ENCODE peak calls at places on chromosomes 3 and 15, in ten cellular contexts. One of them, this sample, is unnamed.

GRCh38 chr3:162525052-162525451 is 1028.4 kb downstream of the OTOL1 start:
- DNase-seq in stomach: no peak
- DNase-seq in adrenal gland: no peak
- DNase-seq in H9: no peak
- DNase-seq in heart right ventricle: no peak
- DNase-seq in AG04450: peak; percentile 70
- DNase-seq in GM12878: no peak
- DNase-seq in RWPE1: peak; percentile 1
- DNase-seq in CD4-positive, CD25-positive, alpha-beta regulatory T cell: no peak
- DNase-seq in A549: no peak
- DNase-seq in this sample: peak; percentile 8

GRCh38 chr3:186180891-186181471 is 72.1 kb upstream of the ETV5 start:
- DNase-seq in heart right ventricle: no peak
- DNase-seq in adrenal gland: no peak
- DNase-seq in CD4-positive, CD25-positive, alpha-beta regulatory T cell: no peak
- DNase-seq in GM12878: no peak
- DNase-seq in AG04450: no peak
- DNase-seq in A549: no peak
- DNase-seq in RWPE1: no peak
- DNase-seq in stomach: no peak
- DNase-seq in H9: peak; percentile 15
- DNase-seq in this sample: no peak

GRCh38 chr3:184584001-184584891 is 22.7 kb downstream of the EPHB3 start:
- DNase-seq in heart right ventricle: no peak
- DNase-seq in AG04450: no peak
- DNase-seq in A549: no peak
- DNase-seq in CD4-positive, CD25-positive, alpha-beta regulatory T cell: no peak
- DNase-seq in GM12878: no peak
- DNase-seq in stomach: no peak
- DNase-seq in adrenal gland: no peak
- DNase-seq in RWPE1: no peak
- DNase-seq in H9: peak; percentile 69
- DNase-seq in this sample: no peak

GRCh38 chr15:77282333-77282732 is 137.6 kb downstream of the PEAK1 start:
- DNase-seq in H9: peak; percentile 31
- DNase-seq in AG04450: peak; percentile 41
- DNase-seq in CD4-positive, CD25-positive, alpha-beta regulatory T cell: no peak
- DNase-seq in GM12878: no peak
- DNase-seq in RWPE1: no peak
- DNase-seq in A549: peak; percentile 50
- DNase-seq in adrenal gland: peak; percentile 40
- DNase-seq in stomach: no peak
- DNase-seq in heart right ventricle: no peak
- DNase-seq in this sample: no peak

GRCh38 chr3:32959370-32959769 is 7.9 kb downstream of the CCR4 start:
- DNase-seq in H9: peak; percentile 57
- DNase-seq in stomach: no peak
- DNase-seq in heart right ventricle: no peak
- DNase-seq in CD4-positive, CD25-positive, alpha-beta regulatory T cell: no peak
- DNase-seq in AG04450: no peak
- DNase-seq in RWPE1: no peak
- DNase-seq in A549: no peak
- DNase-seq in GM12878: no peak
- DNase-seq in adrenal gland: no peak
- DNase-seq in this sample: no peak

GRCh38 chr3:133474251-133474801 is 74.5 kb downstream of the BFSP2 start:
- DNase-seq in adrenal gland: no peak
- DNase-seq in heart right ventricle: peak; percentile 57
- DNase-seq in stomach: no peak
- DNase-seq in AG04450: peak; percentile 83
- DNase-seq in H9: no peak
- DNase-seq in A549: no peak
- DNase-seq in CD4-positive, CD25-positive, alpha-beta regulatory T cell: no peak
- DNase-seq in GM12878: no peak
- DNase-seq in RWPE1: no peak
- DNase-seq in this sample: no peak

GRCh38 chr15:86773766-86774165 is 694.1 kb downstream of the AGBL1 start:
- DNase-seq in adrenal gland: no peak
- DNase-seq in GM12878: no peak
- DNase-seq in RWPE1: no peak
- DNase-seq in H9: no peak
- DNase-seq in heart right ventricle: no peak
- DNase-seq in stomach: no peak
- DNase-seq in CD4-positive, CD25-positive, alpha-beta regulatory T cell: no peak
- DNase-seq in AG04450: no peak
- DNase-seq in A549: no peak
- DNase-seq in this sample: no peak

GRCh38 chr3:71018794-71019193 is 564.7 kb downstream of the FOXP1 start:
- DNase-seq in A549: no peak
- DNase-seq in stomach: no peak
- DNase-seq in H9: no peak
- DNase-seq in RWPE1: no peak
- DNase-seq in GM12878: no peak
- DNase-seq in heart right ventricle: no peak
- DNase-seq in adrenal gland: no peak
- DNase-seq in AG04450: no peak
- DNase-seq in CD4-positive, CD25-positive, alpha-beta regulatory T cell: no peak
- DNase-seq in this sample: no peak

GRCh38 chr3:63809607-63810006 is 9.5 kb upstream of the C3orf49 start:
- DNase-seq in GM12878: no peak
- DNase-seq in heart right ventricle: no peak
- DNase-seq in RWPE1: peak; percentile 57
- DNase-seq in AG04450: no peak
- DNase-seq in H9: no peak
- DNase-seq in adrenal gland: no peak
- DNase-seq in A549: no peak
- DNase-seq in CD4-positive, CD25-positive, alpha-beta regulatory T cell: no peak
- DNase-seq in stomach: no peak
- DNase-seq in this sample: no peak

GRCh38 chr3:58217209-58217811 is 6.5 kb upstream of the DNASE1L3 start:
- DNase-seq in heart right ventricle: peak; percentile 62
- DNase-seq in AG04450: no peak
- DNase-seq in GM12878: no peak
- DNase-seq in CD4-positive, CD25-positive, alpha-beta regulatory T cell: peak; percentile 38
- DNase-seq in A549: peak; percentile 92
- DNase-seq in RWPE1: peak; percentile 72
- DNase-seq in H9: peak; percentile 89
- DNase-seq in stomach: peak; percentile 77
- DNase-seq in adrenal gland: peak; percentile 72
- DNase-seq in this sample: peak; percentile 73

GRCh38 chr3:193140381-193140780 is 100.6 kb upstream of the PLAAT1 start:
- DNase-seq in stomach: no peak
- DNase-seq in adrenal gland: no peak
- DNase-seq in RWPE1: no peak
- DNase-seq in H9: no peak
- DNase-seq in CD4-positive, CD25-positive, alpha-beta regulatory T cell: no peak
- DNase-seq in AG04450: no peak
- DNase-seq in A549: no peak
- DNase-seq in GM12878: no peak
- DNase-seq in heart right ventricle: no peak
- DNase-seq in this sample: no peak

GRCh38 chr3:18725668-18726407 is 300.7 kb upstream of the SATB1 start:
- DNase-seq in AG04450: no peak
- DNase-seq in RWPE1: no peak
- DNase-seq in GM12878: no peak
- DNase-seq in A549: no peak
- DNase-seq in H9: no peak
- DNase-seq in stomach: no peak
- DNase-seq in CD4-positive, CD25-positive, alpha-beta regulatory T cell: no peak
- DNase-seq in adrenal gland: no peak
- DNase-seq in heart right ventricle: no peak
- DNase-seq in this sample: no peak

GRCh38 chr15:99432271-99433025 is 133.3 kb upstream of the MEF2A start:
- DNase-seq in adrenal gland: no peak
- DNase-seq in GM12878: no peak
- DNase-seq in CD4-positive, CD25-positive, alpha-beta regulatory T cell: no peak
- DNase-seq in AG04450: no peak
- DNase-seq in A549: no peak
- DNase-seq in heart right ventricle: no peak
- DNase-seq in H9: no peak
- DNase-seq in RWPE1: no peak
- DNase-seq in stomach: no peak
- DNase-seq in this sample: peak; percentile 7

GRCh38 chr3:128486692-128487537 is 6.1 kb downstream of the GATA2 start:
- DNase-seq in CD4-positive, CD25-positive, alpha-beta regulatory T cell: no peak
- DNase-seq in RWPE1: no peak
- DNase-seq in stomach: no peak
- DNase-seq in adrenal gland: no peak
- DNase-seq in A549: peak; percentile 22
- DNase-seq in AG04450: no peak
- DNase-seq in heart right ventricle: no peak
- DNase-seq in GM12878: no peak
- DNase-seq in H9: peak; percentile 61
- DNase-seq in this sample: no peak

GRCh38 chr15:57529748-57530147 is 62.0 kb upstream of the MYZAP start:
- DNase-seq in CD4-positive, CD25-positive, alpha-beta regulatory T cell: no peak
- DNase-seq in heart right ventricle: no peak
- DNase-seq in adrenal gland: no peak
- DNase-seq in AG04450: no peak
- DNase-seq in GM12878: no peak
- DNase-seq in RWPE1: no peak
- DNase-seq in stomach: no peak
- DNase-seq in H9: no peak
- DNase-seq in A549: no peak
- DNase-seq in this sample: no peak
- H3K27ac ChIP-seq in CD4-positive, CD25-positive, alpha-beta regulatory T cell: no peak overlapping the region
- H3K27ac ChIP-seq in heart right ventricle: no peak overlapping the region
- H3K27ac ChIP-seq in adrenal gland: no peak overlapping the region
- H3K27ac ChIP-seq in AG04450: no peak overlapping the region
- H3K27ac ChIP-seq in GM12878: no peak overlapping the region
- H3K27ac ChIP-seq in RWPE1: no peak overlapping the region
- H3K27ac ChIP-seq in stomach: no peak overlapping the region
- H3K27ac ChIP-seq in H9: no peak overlapping the region
- H3K27ac ChIP-seq in A549: no peak overlapping the region
- H3K27ac ChIP-seq in this sample: no peak overlapping the region

GRCh38 chr3:72800869-72801268 is 47.4 kb downstream of the SHQ1 start:
- DNase-seq in adrenal gland: no peak
- DNase-seq in A549: no peak
- DNase-seq in GM12878: no peak
- DNase-seq in heart right ventricle: no peak
- DNase-seq in stomach: no peak
- DNase-seq in CD4-positive, CD25-positive, alpha-beta regulatory T cell: no peak
- DNase-seq in H9: no peak
- DNase-seq in AG04450: no peak
- DNase-seq in RWPE1: no peak
- DNase-seq in this sample: no peak
- H3K27ac ChIP-seq in adrenal gland: no peak overlapping the region
- H3K27ac ChIP-seq in A549: no peak overlapping the region
- H3K27ac ChIP-seq in GM12878: no peak overlapping the region
- H3K27ac ChIP-seq in heart right ventricle: no peak overlapping the region
- H3K27ac ChIP-seq in stomach: no peak overlapping the region
- H3K27ac ChIP-seq in CD4-positive, CD25-positive, alpha-beta regulatory T cell: no peak overlapping the region
- H3K27ac ChIP-seq in H9: no peak overlapping the region
- H3K27ac ChIP-seq in AG04450: no peak overlapping the region
- H3K27ac ChIP-seq in RWPE1: no peak overlapping the region
- H3K27ac ChIP-seq in this sample: no peak overlapping the region

DNA sequence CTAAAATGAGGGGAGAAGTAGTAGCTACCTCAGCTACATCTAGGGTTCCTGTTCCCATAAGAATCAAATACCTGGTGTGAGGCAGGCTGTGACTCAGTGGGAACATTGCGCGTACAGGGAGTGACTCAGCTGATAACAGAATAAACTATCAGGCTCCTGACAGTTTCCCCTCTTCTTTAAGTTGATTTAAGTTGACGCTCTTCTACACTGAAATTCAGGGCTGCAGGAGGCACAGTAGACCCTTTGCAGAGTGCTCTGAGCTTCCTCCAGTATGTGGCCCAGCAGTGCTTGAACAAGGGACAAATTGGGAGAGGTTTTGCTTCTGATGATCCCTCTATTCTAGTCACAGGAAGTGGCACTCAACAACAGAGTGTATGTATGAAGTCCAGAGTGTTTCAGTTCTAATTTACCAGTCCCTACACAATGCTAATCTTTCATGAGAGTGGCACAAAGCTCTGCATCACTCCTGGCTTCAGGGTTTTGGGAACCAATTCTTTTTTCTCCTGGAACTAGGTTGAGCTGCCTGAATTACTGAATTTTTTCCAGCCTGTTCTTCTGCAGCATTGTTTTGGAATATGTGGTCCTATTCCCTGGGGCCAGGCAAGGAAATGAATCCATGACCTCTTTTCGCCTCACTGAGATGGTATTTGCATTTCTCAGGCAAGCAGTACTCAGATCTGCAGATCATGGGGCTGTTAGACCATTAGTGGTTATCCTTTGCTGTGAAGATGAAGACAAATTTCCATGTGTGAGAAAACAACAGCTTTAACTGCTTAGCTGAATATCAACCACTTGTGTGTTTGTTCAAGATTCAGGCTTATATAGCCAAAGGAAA is 25.5 kb upstream of the GPR171 start:
- DNase-seq in RWPE1: peak; percentile 68
- DNase-seq in adrenal gland: peak; percentile 29
- DNase-seq in A549: peak; percentile 33
- DNase-seq in AG04450: peak; percentile 43
- DNase-seq in GM12878: no peak
- DNase-seq in stomach: peak; percentile 28
- DNase-seq in H9: no peak
- DNase-seq in heart right ventricle: no peak
- DNase-seq in CD4-positive, CD25-positive, alpha-beta regulatory T cell: no peak
- DNase-seq in this sample: no peak
- H3K27ac ChIP-seq in RWPE1: no peak overlapping the region
- H3K27ac ChIP-seq in adrenal gland: no peak overlapping the region
- H3K27ac ChIP-seq in A549: peak overlapping the region; percentile 52
- H3K27ac ChIP-seq in AG04450: peak overlapping the region; percentile 73
- H3K27ac ChIP-seq in GM12878: no peak overlapping the region
- H3K27ac ChIP-seq in stomach: peak overlapping the region; percentile 50
- H3K27ac ChIP-seq in H9: no peak overlapping the region
- H3K27ac ChIP-seq in heart right ventricle: no peak overlapping the region
- H3K27ac ChIP-seq in CD4-positive, CD25-positive, alpha-beta regulatory T cell: no peak overlapping the region
- H3K27ac ChIP-seq in this sample: peak overlapping the region; percentile 40

GRCh38 chr3:195699860-195700259 is 20.9 kb upstream of the MUC20 start:
- DNase-seq in RWPE1: no peak
- DNase-seq in GM12878: no peak
- DNase-seq in CD4-positive, CD25-positive, alpha-beta regulatory T cell: no peak
- DNase-seq in H9: no peak
- DNase-seq in A549: no peak
- DNase-seq in AG04450: no peak
- DNase-seq in stomach: no peak
- DNase-seq in heart right ventricle: no peak
- DNase-seq in adrenal gland: no peak
- DNase-seq in this sample: no peak

GRCh38 chr3:195697582-195698324 is 23.0 kb upstream of the MUC20 start:
- DNase-seq in H9: peak; percentile 61
- DNase-seq in adrenal gland: no peak
- DNase-seq in GM12878: no peak
- DNase-seq in RWPE1: peak; percentile 81
- DNase-seq in AG04450: peak; percentile 41
- DNase-seq in CD4-positive, CD25-positive, alpha-beta regulatory T cell: no peak
- DNase-seq in stomach: no peak
- DNase-seq in heart right ventricle: no peak
- DNase-seq in A549: peak; percentile 79
- DNase-seq in this sample: no peak

GRCh38 chr3:195699148-195699771 is 21.5 kb upstream of the MUC20 start:
- DNase-seq in heart right ventricle: no peak
- DNase-seq in CD4-positive, CD25-positive, alpha-beta regulatory T cell: no peak
- DNase-seq in GM12878: no peak
- DNase-seq in A549: no peak
- DNase-seq in RWPE1: no peak
- DNase-seq in adrenal gland: no peak
- DNase-seq in H9: no peak
- DNase-seq in stomach: no peak
- DNase-seq in AG04450: no peak
- DNase-seq in this sample: no peak

GRCh38 chr3:195696632-195697278 is 24.0 kb upstream of the MUC20 start:
- DNase-seq in CD4-positive, CD25-positive, alpha-beta regulatory T cell: no peak
- DNase-seq in GM12878: no peak
- DNase-seq in adrenal gland: no peak
- DNase-seq in heart right ventricle: no peak
- DNase-seq in stomach: no peak
- DNase-seq in H9: no peak
- DNase-seq in AG04450: no peak
- DNase-seq in A549: no peak
- DNase-seq in RWPE1: no peak
- DNase-seq in this sample: no peak

GRCh38 chr3:195698325-195699147 is 22.2 kb upstream of the MUC20 start:
- DNase-seq in A549: no peak
- DNase-seq in H9: no peak
- DNase-seq in AG04450: no peak
- DNase-seq in stomach: no peak
- DNase-seq in adrenal gland: no peak
- DNase-seq in GM12878: no peak
- DNase-seq in CD4-positive, CD25-positive, alpha-beta regulatory T cell: no peak
- DNase-seq in heart right ventricle: no peak
- DNase-seq in RWPE1: no peak
- DNase-seq in this sample: no peak
- H3K27ac ChIP-seq in A549: peak overlapping the region; percentile 63
- H3K27ac ChIP-seq in H9: no peak overlapping the region
- H3K27ac ChIP-seq in AG04450: no peak overlapping the region
- H3K27ac ChIP-seq in stomach: no peak overlapping the region
- H3K27ac ChIP-seq in adrenal gland: no peak overlapping the region
- H3K27ac ChIP-seq in GM12878: no peak overlapping the region
- H3K27ac ChIP-seq in CD4-positive, CD25-positive, alpha-beta regulatory T cell: no peak overlapping the region
- H3K27ac ChIP-seq in heart right ventricle: no peak overlapping the region
- H3K27ac ChIP-seq in RWPE1: no peak overlapping the region
- H3K27ac ChIP-seq in this sample: no peak overlapping the region

This sample was measured in transverse colon.